ENCODE peak calls at places on chromosomes 13 and 19, in seven cellular contexts. One of them, this sample, is unnamed.
A peak's percentile ranks its signal among the peaks of the same experiment; 100 is the strongest.

GRCh38 chr13:78609464-78610205 is 6.3 kb upstream of the POU4F1 start:
- DNase-seq in effector memory CD4-positive, alpha-beta T cell: no peak
- DNase-seq in fibroblast of mammary gland: no peak
- DNase-seq in small intestine: no peak
- DNase-seq in aorta: peak; percentile 75
- DNase-seq in cardiac muscle cell: peak; percentile 51
- DNase-seq in colonic mucosa: no peak
- DNase-seq in this sample: no peak

GRCh38 chr19:5893907-5894703 is 9.5 kb downstream of the NDUFA11 start:
- DNase-seq in aorta: no peak
- DNase-seq in cardiac muscle cell: peak; percentile 71
- DNase-seq in small intestine: no peak
- DNase-seq in fibroblast of mammary gland: no peak
- DNase-seq in effector memory CD4-positive, alpha-beta T cell: no peak
- DNase-seq in colonic mucosa: no peak
- DNase-seq in this sample: no peak

GRCh38 chr19:48508729-48509310 is 2.8 kb downstream of the LMTK3 start:
- DNase-seq in cardiac muscle cell: no peak
- DNase-seq in small intestine: no peak
- DNase-seq in aorta: no peak
- DNase-seq in effector memory CD4-positive, alpha-beta T cell: no peak
- DNase-seq in fibroblast of mammary gland: no peak
- DNase-seq in colonic mucosa: no peak
- DNase-seq in this sample: no peak

GRCh38 chr19:58033741-58034475 is at the start of gene ZSCAN1:
- DNase-seq in effector memory CD4-positive, alpha-beta T cell: no peak
- DNase-seq in cardiac muscle cell: peak; percentile 92
- DNase-seq in fibroblast of mammary gland: peak; percentile 63
- DNase-seq in colonic mucosa: peak; percentile 78
- DNase-seq in aorta: peak; percentile 90
- DNase-seq in small intestine: no peak
- DNase-seq in this sample: no peak

GRCh38 chr19:13103961-13104847 is 1.5 kb upstream of the LYL1 start:
- DNase-seq in colonic mucosa: peak; percentile 62
- DNase-seq in small intestine: no peak
- DNase-seq in cardiac muscle cell: peak; percentile 28
- DNase-seq in aorta: peak; percentile 88
- DNase-seq in fibroblast of mammary gland: no peak
- DNase-seq in effector memory CD4-positive, alpha-beta T cell: peak; percentile 44
- DNase-seq in this sample: no peak

GRCh38 chr19:15869109-15869555 is 28.7 kb downstream of the CYP4F2 start:
- DNase-seq in cardiac muscle cell: no peak
- DNase-seq in aorta: no peak
- DNase-seq in small intestine: peak; percentile 58
- DNase-seq in effector memory CD4-positive, alpha-beta T cell: peak; percentile 1
- DNase-seq in fibroblast of mammary gland: peak; percentile 29
- DNase-seq in colonic mucosa: peak; percentile 42
- DNase-seq in this sample: no peak

GRCh38 chr13:79742923-79743322 is 262.0 kb downstream of the NDFIP2 start:
- DNase-seq in effector memory CD4-positive, alpha-beta T cell: no peak
- DNase-seq in fibroblast of mammary gland: no peak
- DNase-seq in cardiac muscle cell: no peak
- DNase-seq in colonic mucosa: no peak
- DNase-seq in aorta: no peak
- DNase-seq in small intestine: no peak
- DNase-seq in this sample: no peak

GRCh38 chr13:111940892-111941291 is 126.1 kb upstream of the SOX1 start:
- DNase-seq in fibroblast of mammary gland: no peak
- DNase-seq in small intestine: no peak
- DNase-seq in aorta: no peak
- DNase-seq in colonic mucosa: no peak
- DNase-seq in effector memory CD4-positive, alpha-beta T cell: no peak
- DNase-seq in cardiac muscle cell: no peak
- DNase-seq in this sample: no peak

GRCh38 chr13:20360835-20361412 is 128.8 kb upstream of the GJB6 start:
- DNase-seq in small intestine: peak; percentile 19
- DNase-seq in colonic mucosa: no peak
- DNase-seq in effector memory CD4-positive, alpha-beta T cell: no peak
- DNase-seq in cardiac muscle cell: no peak
- DNase-seq in fibroblast of mammary gland: peak; percentile 35
- DNase-seq in aorta: no peak
- DNase-seq in this sample: no peak

GRCh38 chr19:33677745-33678426 is 56.1 kb downstream of the CHST8 start:
- DNase-seq in effector memory CD4-positive, alpha-beta T cell: no peak
- DNase-seq in aorta: peak; percentile 41
- DNase-seq in colonic mucosa: no peak
- DNase-seq in cardiac muscle cell: peak; percentile 59
- DNase-seq in small intestine: no peak
- DNase-seq in fibroblast of mammary gland: no peak
- DNase-seq in this sample: no peak

GRCh38 chr13:61247149-61247936 is 168.3 kb downstream of the PCDH20 start:
- DNase-seq in colonic mucosa: no peak
- DNase-seq in cardiac muscle cell: no peak
- DNase-seq in small intestine: no peak
- DNase-seq in effector memory CD4-positive, alpha-beta T cell: no peak
- DNase-seq in fibroblast of mammary gland: no peak
- DNase-seq in aorta: peak; percentile 41
- DNase-seq in this sample: no peak

GRCh38 chr19:30640266-30640965 is 268.2 kb downstream of the ZNF536 start:
- DNase-seq in cardiac muscle cell: no peak
- DNase-seq in fibroblast of mammary gland: no peak
- DNase-seq in small intestine: no peak
- DNase-seq in effector memory CD4-positive, alpha-beta T cell: no peak
- DNase-seq in aorta: no peak
- DNase-seq in colonic mucosa: no peak
- DNase-seq in this sample: no peak

GRCh38 chr19:16449330-16449961 is 22.3 kb downstream of the EPS15L1 start:
- DNase-seq in cardiac muscle cell: no peak
- DNase-seq in effector memory CD4-positive, alpha-beta T cell: no peak
- DNase-seq in fibroblast of mammary gland: no peak
- DNase-seq in small intestine: peak; percentile 30
- DNase-seq in aorta: no peak
- DNase-seq in colonic mucosa: no peak
- DNase-seq in this sample: no peak

GRCh38 chr13:52454459-52454824 is 836 bp upstream of the CKAP2 start:
- DNase-seq in effector memory CD4-positive, alpha-beta T cell: peak; percentile 3
- DNase-seq in fibroblast of mammary gland: no peak
- DNase-seq in cardiac muscle cell: peak; percentile 10
- DNase-seq in small intestine: peak; percentile 35
- DNase-seq in colonic mucosa: peak; percentile 45
- DNase-seq in aorta: no peak
- DNase-seq in this sample: no peak

GRCh38 chr19:1408300-1409203 is 1.2 kb downstream of the DAZAP1 start:
- DNase-seq in colonic mucosa: peak; percentile 50
- DNase-seq in aorta: peak; percentile 89
- DNase-seq in small intestine: peak; percentile 50
- DNase-seq in fibroblast of mammary gland: peak; percentile 47
- DNase-seq in effector memory CD4-positive, alpha-beta T cell: peak; percentile 50
- DNase-seq in cardiac muscle cell: peak; percentile 70
- DNase-seq in this sample: no peak

GRCh38 chr13:22940736-22941135 is 240.0 kb upstream of the SGCG start:
- DNase-seq in small intestine: no peak
- DNase-seq in effector memory CD4-positive, alpha-beta T cell: no peak
- DNase-seq in fibroblast of mammary gland: no peak
- DNase-seq in cardiac muscle cell: no peak
- DNase-seq in colonic mucosa: no peak
- DNase-seq in aorta: no peak
- DNase-seq in this sample: no peak

GRCh38 chr19:18764591-18765051 is 26.5 kb downstream of the COMP start:
- DNase-seq in colonic mucosa: no peak
- DNase-seq in effector memory CD4-positive, alpha-beta T cell: no peak
- DNase-seq in small intestine: no peak
- DNase-seq in fibroblast of mammary gland: peak; percentile 51
- DNase-seq in cardiac muscle cell: no peak
- DNase-seq in aorta: no peak
- DNase-seq in this sample: no peak

GRCh38 chr13:26749285-26749684 is 11.3 kb downstream of the GPR12 start:
- DNase-seq in fibroblast of mammary gland: no peak
- DNase-seq in small intestine: no peak
- DNase-seq in effector memory CD4-positive, alpha-beta T cell: no peak
- DNase-seq in aorta: no peak
- DNase-seq in colonic mucosa: no peak
- DNase-seq in cardiac muscle cell: no peak
- DNase-seq in this sample: no peak

GRCh38 chr13:73338389-73338788 is 279.6 kb downstream of the KLF5 start:
- DNase-seq in cardiac muscle cell: no peak
- DNase-seq in aorta: no peak
- DNase-seq in colonic mucosa: no peak
- DNase-seq in small intestine: no peak
- DNase-seq in effector memory CD4-positive, alpha-beta T cell: no peak
- DNase-seq in fibroblast of mammary gland: peak; percentile 17
- DNase-seq in this sample: no peak

GRCh38 chr19:19297759-19298158 is 22.6 kb downstream of the SUGP1 start:
- DNase-seq in cardiac muscle cell: no peak
- DNase-seq in colonic mucosa: no peak
- DNase-seq in small intestine: no peak
- DNase-seq in effector memory CD4-positive, alpha-beta T cell: no peak
- DNase-seq in fibroblast of mammary gland: no peak
- DNase-seq in aorta: no peak
- DNase-seq in this sample: no peak

GRCh38 chr19:13095934-13096890 is 6.4 kb downstream of the LYL1 start:
- DNase-seq in aorta: no peak
- DNase-seq in fibroblast of mammary gland: no peak
- DNase-seq in effector memory CD4-positive, alpha-beta T cell: no peak
- DNase-seq in small intestine: no peak
- DNase-seq in colonic mucosa: no peak
- DNase-seq in cardiac muscle cell: peak; percentile 73
- DNase-seq in this sample: peak; percentile 47

GRCh38 chr19:10238172-10238783 is 7.1 kb upstream of the S1PR2 start:
- DNase-seq in effector memory CD4-positive, alpha-beta T cell: no peak
- DNase-seq in small intestine: peak; percentile 20
- DNase-seq in fibroblast of mammary gland: peak; percentile 94
- DNase-seq in cardiac muscle cell: no peak
- DNase-seq in aorta: no peak
- DNase-seq in colonic mucosa: peak; percentile 69
- DNase-seq in this sample: no peak

GRCh38 chr19:1304197-1304924 is 18.7 kb downstream of the EFNA2 start:
- DNase-seq in cardiac muscle cell: no peak
- DNase-seq in effector memory CD4-positive, alpha-beta T cell: no peak
- DNase-seq in colonic mucosa: peak; percentile 83
- DNase-seq in fibroblast of mammary gland: no peak
- DNase-seq in aorta: no peak
- DNase-seq in small intestine: peak; percentile 86
- DNase-seq in this sample: no peak

GRCh38 chr19:16045171-16045570 is 31.1 kb upstream of the TPM4 start:
- DNase-seq in small intestine: no peak
- DNase-seq in cardiac muscle cell: no peak
- DNase-seq in colonic mucosa: no peak
- DNase-seq in aorta: no peak
- DNase-seq in effector memory CD4-positive, alpha-beta T cell: no peak
- DNase-seq in fibroblast of mammary gland: no peak
- DNase-seq in this sample: no peak

DNA sequence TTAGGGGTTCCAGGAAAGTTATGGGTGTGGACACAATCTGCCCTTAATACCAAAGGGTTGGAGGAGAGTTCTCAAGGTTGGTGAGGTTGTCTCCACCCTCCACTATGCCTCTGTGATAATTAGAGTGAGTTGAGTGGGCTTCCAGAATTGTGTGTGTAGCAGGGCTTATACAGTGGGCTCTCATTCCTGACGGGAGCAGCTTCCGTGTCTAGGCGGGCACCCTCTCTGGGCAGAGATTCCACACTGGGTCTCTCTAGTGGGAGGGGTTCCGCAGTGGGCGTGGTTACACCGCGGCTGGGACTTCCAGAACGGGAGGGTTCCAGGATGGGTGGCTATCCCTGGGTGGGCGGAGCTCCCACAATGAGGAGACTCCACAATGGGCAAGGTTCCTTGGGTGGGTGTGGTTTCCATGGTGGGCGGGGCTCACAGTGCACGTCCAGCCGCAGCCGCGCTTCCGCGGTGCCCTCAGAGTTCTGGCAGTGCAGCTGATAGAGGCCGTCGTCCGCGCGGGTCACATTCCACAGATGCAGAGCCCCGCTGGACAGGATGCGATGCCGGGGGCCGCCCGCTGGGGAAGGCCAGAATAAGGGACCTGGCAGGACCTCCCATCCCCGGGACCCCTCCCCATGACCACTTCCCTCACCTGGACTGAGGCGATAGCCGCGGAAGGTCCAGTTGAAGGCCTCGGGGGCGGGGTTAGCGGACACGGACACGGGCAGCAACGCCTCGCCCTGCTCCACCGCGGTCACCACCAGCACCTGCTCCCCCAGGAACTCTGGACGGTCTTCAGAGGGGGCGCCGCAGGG is 8.4 kb downstream of the NPHS1 start:
- DNase-seq in fibroblast of mammary gland: peak; percentile 15
- DNase-seq in colonic mucosa: peak; percentile 76
- DNase-seq in aorta: no peak
- DNase-seq in cardiac muscle cell: peak; percentile 27
- DNase-seq in effector memory CD4-positive, alpha-beta T cell: no peak
- DNase-seq in small intestine: peak; percentile 36
- DNase-seq in this sample: no peak
- H3K4me3 ChIP-seq in fibroblast of mammary gland: no peak overlapping the region
- H3K4me3 ChIP-seq in colonic mucosa: no peak overlapping the region
- H3K4me3 ChIP-seq in aorta: no peak overlapping the region
- H3K4me3 ChIP-seq in cardiac muscle cell: no peak overlapping the region
- H3K4me3 ChIP-seq in effector memory CD4-positive, alpha-beta T cell: no peak overlapping the region
- H3K4me3 ChIP-seq in small intestine: no peak overlapping the region
- H3K4me3 ChIP-seq in this sample: no peak overlapping the region

GRCh38 chr19:54653181-54653809 is 9.5 kb upstream of the LILRB4 start:
- DNase-seq in small intestine: peak; percentile 17
- DNase-seq in fibroblast of mammary gland: peak; percentile 30
- DNase-seq in aorta: no peak
- DNase-seq in effector memory CD4-positive, alpha-beta T cell: no peak
- DNase-seq in cardiac muscle cell: no peak
- DNase-seq in colonic mucosa: no peak
- DNase-seq in this sample: no peak

GRCh38 chr19:54660306-54660705 is 2.5 kb upstream of the LILRB4 start:
- DNase-seq in effector memory CD4-positive, alpha-beta T cell: no peak
- DNase-seq in aorta: no peak
- DNase-seq in cardiac muscle cell: no peak
- DNase-seq in small intestine: no peak
- DNase-seq in fibroblast of mammary gland: no peak
- DNase-seq in colonic mucosa: no peak
- DNase-seq in this sample: no peak

GRCh38 chr19:54650108-54650666 is 12.6 kb upstream of the LILRB4 start:
- DNase-seq in cardiac muscle cell: no peak
- DNase-seq in small intestine: no peak
- DNase-seq in aorta: no peak
- DNase-seq in fibroblast of mammary gland: no peak
- DNase-seq in effector memory CD4-positive, alpha-beta T cell: no peak
- DNase-seq in colonic mucosa: no peak
- DNase-seq in this sample: no peak

GRCh38 chr19:54654447-54655321 is 8.1 kb upstream of the LILRB4 start:
- DNase-seq in cardiac muscle cell: no peak
- DNase-seq in aorta: no peak
- DNase-seq in effector memory CD4-positive, alpha-beta T cell: no peak
- DNase-seq in fibroblast of mammary gland: no peak
- DNase-seq in colonic mucosa: no peak
- DNase-seq in small intestine: no peak
- DNase-seq in this sample: no peak
- H3K4me3 ChIP-seq in cardiac muscle cell: no peak overlapping the region
- H3K4me3 ChIP-seq in aorta: no peak overlapping the region
- H3K4me3 ChIP-seq in effector memory CD4-positive, alpha-beta T cell: no peak overlapping the region
- H3K4me3 ChIP-seq in fibroblast of mammary gland: no peak overlapping the region
- H3K4me3 ChIP-seq in colonic mucosa: no peak overlapping the region
- H3K4me3 ChIP-seq in small intestine: no peak overlapping the region
- H3K4me3 ChIP-seq in this sample: no peak overlapping the region

GRCh38 chr19:3863648-3864047 is 5.2 kb downstream of the ZFR2 start:
- DNase-seq in colonic mucosa: no peak
- DNase-seq in cardiac muscle cell: no peak
- DNase-seq in small intestine: no peak
- DNase-seq in fibroblast of mammary gland: no peak
- DNase-seq in effector memory CD4-positive, alpha-beta T cell: no peak
- DNase-seq in aorta: no peak
- DNase-seq in this sample: no peak
- H3K4me3 ChIP-seq in colonic mucosa: no peak overlapping the region
- H3K4me3 ChIP-seq in cardiac muscle cell: no peak overlapping the region
- H3K4me3 ChIP-seq in small intestine: no peak overlapping the region
- H3K4me3 ChIP-seq in fibroblast of mammary gland: no peak overlapping the region
- H3K4me3 ChIP-seq in effector memory CD4-positive, alpha-beta T cell: no peak overlapping the region
- H3K4me3 ChIP-seq in aorta: no peak overlapping the region
- H3K4me3 ChIP-seq in this sample: no peak overlapping the region

GRCh38 chr19:3275068-3275582 is 50.7 kb downstream of the CELF5 start:
- DNase-seq in small intestine: no peak
- DNase-seq in aorta: no peak
- DNase-seq in effector memory CD4-positive, alpha-beta T cell: no peak
- DNase-seq in fibroblast of mammary gland: no peak
- DNase-seq in cardiac muscle cell: peak; percentile 13
- DNase-seq in colonic mucosa: no peak
- DNase-seq in this sample: no peak
- H3K4me3 ChIP-seq in small intestine: no peak overlapping the region
- H3K4me3 ChIP-seq in aorta: no peak overlapping the region
- H3K4me3 ChIP-seq in effector memory CD4-positive, alpha-beta T cell: peak overlapping the region; percentile 62
- H3K4me3 ChIP-seq in fibroblast of mammary gland: peak overlapping the region; percentile 37
- H3K4me3 ChIP-seq in cardiac muscle cell: peak overlapping the region; percentile 44
- H3K4me3 ChIP-seq in colonic mucosa: peak overlapping the region; percentile 52
- H3K4me3 ChIP-seq in this sample: peak overlapping the region; percentile 33